ENCODE peak calls at places on chromosomes 11 and 22, in eight cellular contexts. F is left cardiac atrium; T is activated CD4-positive, alpha-beta T cell treated with anti-CD3 and anti-CD28 coated beads, Interleukin-2, amount 50 U/mL, for 24 hours; Z is RWPE1; L is NCI-H2171 treated with DMSO at 0.1 percent for 48 hours; U is MM.1S; J is kidney glomerular epithelial cell; A is activated T-helper 1 cell treated with anti-CD3 and anti-CD28 coated beads, Interleukin-12 subunit alpha, Interleukin-12 subunit beta, Interleukin-2, Interleukin-4 antibody, amounts not matched to agents 30 ng/mL and 10 ng/mL and 1 ng/mL, durations not matched to agents 14 hours and 24 hours and 36 hours. D is an unnamed sample.

GRCh38 chr22:39594411-39594810 is 23.9 kb downstream of the CACNA1I start:
- DNase-seq in F (no peak), L (no peak), Z (no peak), U (no peak), J (no peak), A (no peak), T (no peak), D (no peak)

GRCh38 chr22:49396817-49397216 is 430.9 kb downstream of the BRD1 start:
- DNase-seq in A (no peak), F (no peak), U (no peak), Z (no peak), T (no peak), J (no peak), L (no peak), D (no peak)

GRCh38 chr11:35158371-35159081 is 19.6 kb downstream of the CD44 start:
- DNase-seq in F (peak), A (no peak), L (no peak), Z (peak), U (no peak), J (no peak), T (no peak), D (no peak)

GRCh38 chr11:23569547-23569946 is 709.3 kb upstream of the CCDC179 start:
- DNase-seq in T (no peak), Z (no peak), F (no peak), A (no peak), U (peak), J (no peak), L (no peak), D (no peak)

GRCh38 chr22:38707346-38707745 is 1.6 kb downstream of the GTPBP1 start:
- DNase-seq in T (no peak), F (no peak), A (no peak), U (no peak), Z (peak), J (no peak), L (no peak), D (no peak)

GRCh38 chr11:60786811-60787567 is 1.9 kb downstream of the MS4A10 start:
- DNase-seq in F (peak), J (peak), U (no peak), T (no peak), L (peak), Z (peak), A (no peak), D (peak)

GRCh38 chr11:61023086-61024035 is 51.9 kb downstream of the CD6 start:
- DNase-seq in T (no peak), A (peak), F (no peak), J (no peak), U (no peak), Z (no peak), L (peak), D (no peak)

GRCh38 chr11:127531167-127531566 is 530.6 kb upstream of the KIRREL3 start:
- DNase-seq in F (no peak), J (no peak), Z (no peak), A (no peak), T (no peak), U (no peak), L (no peak), D (no peak)

GRCh38 chr11:689630-690029 is 5.4 kb downstream of the DEAF1 start:
- DNase-seq in A (no peak), T (no peak), J (no peak), L (no peak), F (no peak), Z (no peak), U (no peak), D (peak)

GRCh38 chr22:48804811-48805301 is 1022.8 kb downstream of the BRD1 start:
- DNase-seq in A (no peak), Z (no peak), F (no peak), J (no peak), L (no peak), T (no peak), U (no peak), D (no peak)

GRCh38 chr11:35235944-35236666 is 97.1 kb downstream of the CD44 start:
- DNase-seq in J (peak), U (no peak), L (no peak), A (peak), F (no peak), T (no peak), Z (peak), D (no peak)

GRCh38 chr22:19495562-19496323 is 16.0 kb downstream of the CDC45 start:
- DNase-seq in A (no peak), U (no peak), J (no peak), F (no peak), T (no peak), Z (no peak), L (no peak), D (no peak)

D was measured in thyroid gland.